ENCODE peak calls at places on chromosome 3, in nine cellular contexts. H is GM13976, K is AG04450, V is GM20000, X is AG10803, I is sigmoid colon, Y is fibroblast of mammary gland, E is mucosa of descending colon, U is HCT116. L is an unnamed sample.

GRCh38 chr3:78112266-78112665 is 1072.4 kb downstream of the ROBO2 start:
- DNase-seq in U (no peak), X (no peak), E (no peak), Y (no peak), H (no peak), K (no peak), I (no peak), V (no peak), L (no peak)

GRCh38 chr3:107414325-107414964 is 37.2 kb downstream of the CCDC54 start:
- DNase-seq in Y (no peak), I (no peak), H (no peak), E (no peak), V (no peak), U (no peak), K (no peak), X (no peak), L (no peak)

GRCh38 chr3:195900426-195901355 is 7.7 kb downstream of the TNK2 start:
- DNase-seq in U (no peak), E (no peak), H (no peak), V (peak; percentile 59), K (no peak), X (peak; percentile 92), I (peak; percentile 80), Y (no peak), L (no peak)

GRCh38 chr3:10344147-10344943 is 23.4 kb upstream of the SEC13 start:
- DNase-seq in U (no peak), Y (peak; percentile 42), X (peak; percentile 42), I (no peak), H (peak; percentile 86), K (no peak), V (peak; percentile 82), E (peak; percentile 63), L (no peak)

GRCh38 chr3:49937081-49937480 is 2.9 kb upstream of the RBM6 start:
- DNase-seq in I (no peak), V (no peak), U (no peak), H (no peak), E (no peak), K (no peak), Y (peak; percentile 14), X (no peak), L (no peak)

GRCh38 chr3:141476033-141476432 is 10.8 kb upstream of the RASA2 start:
- DNase-seq in X (no peak), K (no peak), Y (no peak), U (no peak), I (no peak), V (no peak), E (no peak), H (no peak), L (no peak)

GRCh38 chr3:76436895-76437294 is 603.0 kb upstream of the ROBO2 start:
- DNase-seq in V (no peak), X (peak; percentile 41), E (no peak), I (no peak), U (no peak), H (no peak), K (no peak), Y (peak; percentile 4), L (no peak)

GRCh38 chr3:55984631-55985030 is 483.6 kb downstream of the ERC2 start:
- DNase-seq in E (no peak), I (no peak), H (no peak), X (peak; percentile 29), Y (no peak), K (no peak), V (no peak), U (no peak), L (no peak)

GRCh38 chr3:195103623-195104022 is 167.3 kb downstream of the XXYLT1 start:
- DNase-seq in I (peak; percentile 4), K (no peak), X (no peak), V (no peak), U (no peak), E (no peak), Y (peak; percentile 38), H (no peak), L (no peak)

GRCh38 chr3:194006102-194006501 is 129.8 kb upstream of the HES1 start:
- DNase-seq in U (no peak), Y (no peak), X (no peak), I (no peak), V (no peak), H (no peak), E (no peak), K (no peak), L (no peak)

GRCh38 chr3:73740041-73740440 is 115.3 kb upstream of the PDZRN3 start:
- DNase-seq in E (no peak), I (no peak), X (peak; percentile 53), Y (no peak), K (peak; percentile 57), V (no peak), H (no peak), U (no peak), L (no peak)

GRCh38 chr3:152656207-152657001 is 178.5 kb upstream of the P2RY1 start:
- DNase-seq in K (no peak), U (no peak), V (no peak), X (no peak), I (no peak), H (no peak), E (no peak), Y (no peak), L (no peak)

GRCh38 chr3:69745503-69745902 is 6.2 kb downstream of the MITF start:
- DNase-seq in E (no peak), X (no peak), H (no peak), K (no peak), I (no peak), Y (no peak), U (no peak), V (no peak), L (no peak)

GRCh38 chr3:136350557-136350956 is 100.4 kb downstream of the PCCB start:
- DNase-seq in H (no peak), V (no peak), E (no peak), X (peak; percentile 91), I (no peak), U (no peak), K (peak; percentile 55), Y (peak; percentile 67), L (no peak)

GRCh38 chr3:136351351-136351750 is 101.2 kb downstream of the PCCB start:
- DNase-seq in H (no peak), K (no peak), I (no peak), E (no peak), U (no peak), Y (no peak), X (peak; percentile 59), V (no peak), L (no peak)

GRCh38 chr3:136350132-136350531 is 100.0 kb downstream of the PCCB start:
- DNase-seq in Y (peak; percentile 94), V (no peak), U (no peak), I (peak; percentile 73), E (no peak), K (peak; percentile 92), X (peak; percentile 98), H (no peak), L (no peak)

GRCh38 chr3:136353461-136353860 is 103.3 kb downstream of the PCCB start:
- DNase-seq in V (peak; percentile 28), X (no peak), I (no peak), U (no peak), Y (no peak), H (peak; percentile 37), E (no peak), K (no peak), L (no peak)

GRCh38 chr3:136351905-136352304 is 101.8 kb downstream of the PCCB start:
- DNase-seq in K (no peak), X (no peak), Y (no peak), E (no peak), H (no peak), I (no peak), U (no peak), V (no peak), L (no peak)
- TF ChIP-seq CTCF in K (no peak), X (no peak), Y (peak; percentile 21), E (no peak), H (no peak), I (no peak), U (peak; percentile 2), V (no peak), L (no peak)

GRCh38 chr3:180911876-180912303 is 580 bp upstream of the FXR1 start:
- DNase-seq in E (no peak), Y (no peak), X (no peak), K (no peak), H (no peak), V (no peak), U (no peak), I (no peak), L (no peak)
- TF ChIP-seq CTCF in E (no peak), Y (no peak), X (no peak), K (no peak), H (no peak), V (no peak), U (no peak), I (no peak), L (no peak)

GRCh38 chr3:190053919-190054672 is 66.6 kb downstream of the P3H2 start:
- DNase-seq in I (no peak), V (no peak), Y (peak; percentile 90), H (no peak), E (no peak), K (no peak), U (peak; percentile 68), X (peak; percentile 73), L (no peak)
- TF ChIP-seq CTCF in I (no peak), V (no peak), Y (peak; percentile 29), H (no peak), E (no peak), K (no peak), U (no peak), X (peak; percentile 32), L (no peak)

GRCh38 chr3:138049157-138049919 is 39.4 kb downstream of the CLDN18 start:
- DNase-seq in K (peak; percentile 64), V (no peak), Y (peak; percentile 57), U (no peak), X (peak; percentile 79), E (no peak), I (no peak), H (no peak), L (no peak)
- TF ChIP-seq CTCF in K (peak; percentile 2), V (no peak), Y (no peak), U (no peak), X (no peak), E (no peak), I (no peak), H (no peak), L (no peak)

GRCh38 chr3:14096742-14097141 is 27.9 kb downstream of the CHCHD4 start:
- DNase-seq in K (no peak), X (no peak), H (no peak), E (no peak), U (no peak), Y (no peak), V (no peak), I (no peak), L (no peak)
- TF ChIP-seq CTCF in K (no peak), X (no peak), H (no peak), E (no peak), U (peak; percentile 6), Y (no peak), V (no peak), I (no peak), L (no peak)

GRCh38 chr3:51982352-51982837 is 940 bp upstream of the ACY1 start:
- DNase-seq in Y (no peak), E (peak; percentile 72), V (peak; percentile 84), K (no peak), U (peak; percentile 57), H (peak; percentile 80), I (no peak), X (no peak), L (peak; percentile 51)
- TF ChIP-seq CTCF in Y (peak; percentile 45), E (peak; percentile 53), V (peak; percentile 55), K (peak; percentile 56), U (peak; percentile 88), H (peak; percentile 46), I (no peak), X (peak; percentile 51), L (no peak)

GRCh38 chr3:86695752-86696151 is 295.2 kb downstream of the VGLL3 start:
- DNase-seq in I (no peak), Y (no peak), U (no peak), H (no peak), V (no peak), K (no peak), E (no peak), X (no peak), L (no peak)
- TF ChIP-seq CTCF in I (no peak), Y (no peak), U (no peak), H (no peak), V (no peak), K (no peak), E (no peak), X (no peak), L (no peak)